ENCODE peak calls at places on chromosome X, in eight cellular contexts. One of them, this sample, is unnamed.

GRCh38 chrX:31423575-31424284 is 351.9 kb upstream of the FTHL17 start:
- DNase-seq in H9: peak; percentile 31
- DNase-seq in activated CD4-positive, alpha-beta T cell treated with anti-CD3 and anti-CD28 coated beads, Interleukin-2, amount 50 U/mL, for 24 hours: no peak
- DNase-seq in germinal center: peak; percentile 8
- DNase-seq in ACHN: peak; percentile 30
- DNase-seq in endothelial cell: peak; percentile 21
- DNase-seq in memory B cell: no peak
- DNase-seq in neural progenitor cell: peak; percentile 60
- DNase-seq in this sample: peak; percentile 84

GRCh38 chrX:71996826-71997225 is 86.2 kb downstream of the NHSL2 start:
- DNase-seq in germinal center: no peak
- DNase-seq in activated CD4-positive, alpha-beta T cell treated with anti-CD3 and anti-CD28 coated beads, Interleukin-2, amount 50 U/mL, for 24 hours: no peak
- DNase-seq in memory B cell: no peak
- DNase-seq in ACHN: no peak
- DNase-seq in H9: peak; percentile 74
- DNase-seq in endothelial cell: no peak
- DNase-seq in neural progenitor cell: peak; percentile 71
- DNase-seq in this sample: no peak

GRCh38 chrX:53013291-53013690 is 35.3 kb upstream of the GPR173 start:
- DNase-seq in germinal center: no peak
- DNase-seq in memory B cell: no peak
- DNase-seq in H9: no peak
- DNase-seq in activated CD4-positive, alpha-beta T cell treated with anti-CD3 and anti-CD28 coated beads, Interleukin-2, amount 50 U/mL, for 24 hours: no peak
- DNase-seq in ACHN: no peak
- DNase-seq in neural progenitor cell: no peak
- DNase-seq in endothelial cell: no peak
- DNase-seq in this sample: no peak

GRCh38 chrX:133645977-133646750 is 230.9 kb upstream of the GPC4 start:
- DNase-seq in endothelial cell: no peak
- DNase-seq in H9: no peak
- DNase-seq in neural progenitor cell: no peak
- DNase-seq in activated CD4-positive, alpha-beta T cell treated with anti-CD3 and anti-CD28 coated beads, Interleukin-2, amount 50 U/mL, for 24 hours: no peak
- DNase-seq in memory B cell: no peak
- DNase-seq in ACHN: no peak
- DNase-seq in germinal center: no peak
- DNase-seq in this sample: no peak

GRCh38 chrX:135543924-135544323 is 23.5 kb downstream of the INTS6L start:
- DNase-seq in memory B cell: peak; percentile 5
- DNase-seq in activated CD4-positive, alpha-beta T cell treated with anti-CD3 and anti-CD28 coated beads, Interleukin-2, amount 50 U/mL, for 24 hours: no peak
- DNase-seq in germinal center: no peak
- DNase-seq in neural progenitor cell: peak; percentile 13
- DNase-seq in H9: peak; percentile 31
- DNase-seq in ACHN: peak; percentile 1
- DNase-seq in endothelial cell: peak; percentile 4
- DNase-seq in this sample: no peak

GRCh38 chrX:41014776-41015175 is 70.5 kb upstream of the USP9X start:
- DNase-seq in endothelial cell: no peak
- DNase-seq in germinal center: no peak
- DNase-seq in activated CD4-positive, alpha-beta T cell treated with anti-CD3 and anti-CD28 coated beads, Interleukin-2, amount 50 U/mL, for 24 hours: peak; percentile 3
- DNase-seq in ACHN: no peak
- DNase-seq in neural progenitor cell: no peak
- DNase-seq in memory B cell: no peak
- DNase-seq in H9: no peak
- DNase-seq in this sample: no peak

GRCh38 chrX:10971759-10972158 is 139.4 kb upstream of the HCCS start:
- DNase-seq in germinal center: no peak
- DNase-seq in endothelial cell: no peak
- DNase-seq in H9: no peak
- DNase-seq in neural progenitor cell: no peak
- DNase-seq in memory B cell: no peak
- DNase-seq in ACHN: no peak
- DNase-seq in activated CD4-positive, alpha-beta T cell treated with anti-CD3 and anti-CD28 coated beads, Interleukin-2, amount 50 U/mL, for 24 hours: no peak
- DNase-seq in this sample: no peak

GRCh38 chrX:17182317-17182716 is 192.7 kb upstream of the NHS start:
- DNase-seq in endothelial cell: no peak
- DNase-seq in germinal center: no peak
- DNase-seq in neural progenitor cell: no peak
- DNase-seq in memory B cell: no peak
- DNase-seq in H9: no peak
- DNase-seq in ACHN: no peak
- DNase-seq in activated CD4-positive, alpha-beta T cell treated with anti-CD3 and anti-CD28 coated beads, Interleukin-2, amount 50 U/mL, for 24 hours: no peak
- DNase-seq in this sample: no peak

GRCh38 chrX:135512508-135513139 is 7.8 kb upstream of the INTS6L start:
- DNase-seq in H9: no peak
- DNase-seq in activated CD4-positive, alpha-beta T cell treated with anti-CD3 and anti-CD28 coated beads, Interleukin-2, amount 50 U/mL, for 24 hours: no peak
- DNase-seq in germinal center: no peak
- DNase-seq in neural progenitor cell: no peak
- DNase-seq in memory B cell: no peak
- DNase-seq in ACHN: no peak
- DNase-seq in endothelial cell: no peak
- DNase-seq in this sample: no peak

GRCh38 chrX:150848914-150849365 is 49.5 kb downstream of the CD99L2 start:
- DNase-seq in ACHN: no peak
- DNase-seq in germinal center: no peak
- DNase-seq in H9: no peak
- DNase-seq in neural progenitor cell: no peak
- DNase-seq in endothelial cell: no peak
- DNase-seq in activated CD4-positive, alpha-beta T cell treated with anti-CD3 and anti-CD28 coated beads, Interleukin-2, amount 50 U/mL, for 24 hours: no peak
- DNase-seq in memory B cell: no peak
- DNase-seq in this sample: no peak

GRCh38 chrX:24676403-24677024 is 17.2 kb upstream of the POLA1 start:
- DNase-seq in ACHN: no peak
- DNase-seq in endothelial cell: no peak
- DNase-seq in memory B cell: no peak
- DNase-seq in activated CD4-positive, alpha-beta T cell treated with anti-CD3 and anti-CD28 coated beads, Interleukin-2, amount 50 U/mL, for 24 hours: no peak
- DNase-seq in H9: no peak
- DNase-seq in germinal center: peak; percentile 18
- DNase-seq in neural progenitor cell: peak; percentile 54
- DNase-seq in this sample: peak; percentile 39